ENCODE peak calls at places on chromosome 10, in five cellular contexts. S is IMR-90, R is neuronal stem cell, T is mesendoderm, H is H1. L is an unnamed sample.

GRCh38 chr10:46544989-46545791 is 11.3 kb downstream of the GPRIN2 start:
- DNase-seq in S (no peak), R (no peak), T (peak; percentile 83), H (no peak), L (no peak)

GRCh38 chr10:48938990-48939536 is 577 bp downstream of the LRRC18 start:
- DNase-seq in S (no peak), R (no peak), T (no peak), H (no peak), L (no peak)

GRCh38 chr10:53957401-53957800 is 843.6 kb downstream of the PCDH15 start:
- DNase-seq in S (no peak), R (no peak), T (no peak), H (no peak), L (peak; percentile 28)

GRCh38 chr10:18886102-18886501 is 162.5 kb upstream of the MALRD1 start:
- DNase-seq in S (peak; percentile 66), R (no peak), T (no peak), H (no peak), L (peak; percentile 26)

GRCh38 chr10:132655735-132656134 is 118.1 kb downstream of the INPP5A start:
- DNase-seq in S (no peak), R (no peak), T (no peak), H (no peak), L (no peak)

GRCh38 chr10:119205926-119206602 is 1.3 kb upstream of the GRK5 start:
- DNase-seq in S (no peak), R (no peak), T (peak; percentile 72), H (no peak), L (no peak)

GRCh38 chr10:35379226-35380137 is 43.2 kb downstream of the CCNY start:
- DNase-seq in S (peak; percentile 88), R (no peak), T (peak; percentile 88), H (no peak), L (peak; percentile 66)

GRCh38 chr10:132397671-132398565 is 918 bp downstream of the PWWP2B start:
- DNase-seq in S (peak; percentile 47), R (no peak), T (no peak), H (no peak), L (peak; percentile 69)

GRCh38 chr10:27558612-27559020 is 54.5 kb downstream of the RAB18 start:
- DNase-seq in S (peak; percentile 55), R (peak; percentile 26), T (peak; percentile 80), H (peak; percentile 7), L (peak; percentile 62)

GRCh38 chr10:62083413-62083794 is 181.9 kb downstream of the ARID5B start:
- DNase-seq in S (no peak), R (no peak), T (peak; percentile 43), H (no peak), L (peak; percentile 79)

GRCh38 chr10:33815776-33816175 is 481.3 kb upstream of the NRP1 start:
- DNase-seq in S (no peak), R (no peak), T (no peak), H (no peak), L (no peak)

GRCh38 chr10:124127563-124127962 is 34.2 kb upstream of the CHST15 start:
- DNase-seq in S (no peak), R (no peak), T (no peak), H (no peak), L (no peak)

GRCh38 chr10:95201736-95202135 is 7.7 kb downstream of the ACSM6 start:
- DNase-seq in S (peak; percentile 59), R (no peak), T (no peak), H (no peak), L (peak; percentile 16)

GRCh38 chr10:118481871-118482270 is 113.6 kb downstream of the PRLHR start:
- DNase-seq in S (no peak), R (no peak), T (no peak), H (no peak), L (no peak)

GRCh38 chr10:114761205-114762193 is 60.1 kb upstream of the FHIP2A start:
- DNase-seq in S (no peak), R (no peak), T (no peak), H (no peak), L (no peak)

GRCh38 chr10:46283217-46283944 is 3.4 kb upstream of the ANTXRL start:
- DNase-seq in S (no peak), R (no peak), T (no peak), H (no peak), L (no peak)

GRCh38 chr10:120477723-120478270 is 20.8 kb downstream of the PLPP4 start:
- DNase-seq in S (no peak), R (no peak), T (no peak), H (no peak), L (peak; percentile 76)

GRCh38 chr10:13977861-13978843 is 352.6 kb downstream of the FRMD4A start:
- DNase-seq in S (peak; percentile 98), R (no peak), T (no peak), H (no peak), L (peak; percentile 51)

DNA sequence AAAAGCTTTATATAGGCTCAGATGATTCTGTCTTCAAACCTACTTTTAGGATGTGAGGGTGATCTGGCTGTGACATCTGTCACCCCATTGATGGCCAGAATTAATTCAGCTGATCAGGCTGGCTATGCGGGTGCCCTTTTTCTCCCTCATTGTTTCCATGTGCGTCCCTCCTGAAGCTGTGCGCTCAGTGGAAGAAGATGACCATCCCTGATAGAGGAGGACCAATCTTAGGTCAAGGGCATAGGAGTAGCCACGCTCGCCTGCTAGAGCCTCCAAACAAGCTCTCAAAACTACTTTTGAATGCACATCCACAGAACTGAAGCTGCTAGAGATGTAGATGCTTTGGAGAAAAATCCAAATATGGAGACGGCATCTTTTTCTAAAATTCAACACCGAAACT is 48.7 kb downstream of the MYPN start:
- DNase-seq in S (no peak), R (no peak), T (no peak), H (no peak), L (no peak)
- H2BK15ac ChIP-seq in S (peak overlapping the region; percentile 37), R (no peak overlapping the region), T (no peak overlapping the region), H (no peak overlapping the region), L (no peak overlapping the region)

GRCh38 chr10:96850113-96850512 is 18.0 kb downstream of the LCOR start:
- DNase-seq in S (no peak), R (no peak), T (no peak), H (no peak), L (no peak)

GRCh38 chr10:96842896-96843723 is 11.0 kb downstream of the LCOR start:
- DNase-seq in S (no peak), R (no peak), T (peak; percentile 55), H (no peak), L (no peak)

GRCh38 chr10:96846926-96847325 is 14.8 kb downstream of the LCOR start:
- DNase-seq in S (no peak), R (no peak), T (no peak), H (no peak), L (no peak)

GRCh38 chr10:96843823-96844222 is 11.7 kb downstream of the LCOR start:
- DNase-seq in S (no peak), R (no peak), T (no peak), H (no peak), L (no peak)

DNA sequence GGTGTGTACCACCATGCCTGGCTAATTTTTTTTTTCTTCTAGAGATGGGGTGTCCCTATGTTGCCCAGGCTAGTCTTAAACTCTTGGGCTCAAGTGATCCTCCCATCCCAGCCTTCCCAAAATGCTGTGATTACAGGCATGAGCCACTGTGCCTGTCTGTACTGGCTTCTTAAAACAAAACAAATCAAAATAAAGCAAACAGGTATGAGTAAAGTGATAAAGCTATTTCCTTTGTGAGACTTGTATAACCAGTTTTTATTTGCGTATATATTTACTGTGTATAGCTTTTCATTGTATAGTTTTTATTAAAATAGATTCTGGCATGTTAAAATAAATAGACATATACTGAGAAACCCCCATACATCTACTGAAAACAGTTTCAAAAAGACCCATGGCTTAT is 14.3 kb downstream of the LCOR start:
- DNase-seq in S (no peak), R (no peak), T (no peak), H (no peak), L (no peak)
- H3K4ac ChIP-seq in S (no peak overlapping the region), R (no peak overlapping the region), T (no peak overlapping the region), H (no peak overlapping the region), L (no peak overlapping the region)

DNA sequence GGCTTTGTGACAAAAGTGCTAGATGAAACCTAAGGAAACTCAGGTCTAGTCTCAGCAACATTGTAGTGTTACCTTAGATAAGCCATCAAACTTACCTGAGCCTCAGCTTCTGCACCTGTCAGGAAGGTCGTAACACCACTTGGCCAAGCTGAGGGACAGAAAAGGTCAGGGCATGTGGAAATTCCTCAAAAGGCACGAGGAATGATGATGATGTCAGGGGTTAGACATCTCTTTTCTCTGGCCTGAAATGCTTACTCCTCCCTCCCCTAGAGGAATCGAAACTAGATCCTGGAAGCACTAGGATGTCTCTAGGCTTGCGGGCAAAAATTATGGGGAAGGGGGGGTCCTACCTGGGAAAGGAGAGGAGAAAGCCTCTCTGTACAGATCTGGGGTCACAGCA is 115.5 kb downstream of the RPS24 start:
- DNase-seq in S (peak; percentile 41), R (no peak), T (peak; percentile 86), H (no peak), L (peak; percentile 26)
- H3K36me3 ChIP-seq in S (no peaks in the 10 kb centered on the region), R (no peaks in the 10 kb centered on the region), T (no peaks in the 10 kb centered on the region), H (no peaks in the 10 kb centered on the region), L (no peaks in the 10 kb centered on the region)

GRCh38 chr10:97763411-97763810 is 8.4 kb downstream of the SFRP5 start:
- DNase-seq in S (no peak), R (no peak), T (no peak), H (no peak), L (no peak)
- H2BK15ac ChIP-seq in S (no peak overlapping the region), R (no peak overlapping the region), T (no peak overlapping the region), H (no peak overlapping the region), L (no peak overlapping the region)